ENCODE peak calls at places on chromosomes 13 and 19, in eight cellular contexts. Z is AG10803; B is left lung; R is CD8-positive, alpha-beta T cell; K is brain microvascular endothelial cell; M is HCT116; C is endodermal cell; X is foreskin fibroblast. I is an unnamed sample.

GRCh38 chr19:35171730-35172129 is 17.2 kb downstream of the FXYD5 start:
- DNase-seq in Z (no peak), B (no peak), R (no peak), K (no peak), M (no peak), C (peak), X (no peak), I (no peak)

GRCh38 chr13:31236211-31236786 is 36.5 kb downstream of the B3GLCT start:
- DNase-seq in Z (peak), B (no peak), R (no peak), K (peak), M (peak), C (no peak), X (peak), I (no peak)

GRCh38 chr13:110128546-110128945 is 178.4 kb downstream of the COL4A1 start:
- DNase-seq in Z (no peak), B (no peak), R (no peak), K (no peak), M (no peak), C (no peak), X (no peak), I (no peak)

GRCh38 chr13:25906211-25906661 is 145.6 kb downstream of the SHISA2 start:
- DNase-seq in Z (no peak), B (no peak), R (no peak), K (no peak), M (no peak), C (no peak), X (no peak), I (no peak)

GRCh38 chr13:36030670-36031331 is 100.4 kb downstream of the DCLK1 start:
- DNase-seq in Z (peak), B (no peak), R (no peak), K (peak), M (no peak), C (no peak), X (no peak), I (peak)

GRCh38 chr19:10424011-10424637 is 3.8 kb downstream of the PDE4A start:
- DNase-seq in Z (peak), B (peak), R (peak), K (peak), M (no peak), C (peak), X (peak), I (no peak)

GRCh38 chr19:7497292-7497691 is 8.5 kb upstream of the PEX11G start:
- DNase-seq in Z (no peak), B (no peak), R (no peak), K (no peak), M (no peak), C (peak), X (no peak), I (no peak)

GRCh38 chr19:19269952-19270694 is 3.0 kb downstream of the TM6SF2 start:
- DNase-seq in Z (no peak), B (peak), R (no peak), K (no peak), M (no peak), C (peak), X (no peak), I (no peak)

GRCh38 chr19:49127674-49128544 is 8.6 kb downstream of the PPFIA3 start:
- DNase-seq in Z (peak), B (peak), R (peak), K (peak), M (peak), C (peak), X (peak), I (peak)
- TF ChIP-seq CTCF in Z (no peak), B (peak), R (no peak), K (no peak), M (no peak), C (peak), X (no peak), I (no peak)

GRCh38 chr19:40687525-40688016 is 2.9 kb downstream of the NUMBL start:
- DNase-seq in Z (peak), B (peak), R (no peak), K (peak), M (no peak), C (no peak), X (peak), I (no peak)
- H3K4me3 ChIP-seq in Z (peak), B (no peak), R (no peak), K (no peak), M (no peak), C (no peak), X (peak), I (no peak)

GRCh38 chr13:113275387-113275786 is 21.7 kb upstream of the LAMP1 start:
- DNase-seq in Z (peak), B (no peak), R (peak), K (peak), M (peak), C (peak), X (peak), I (peak)
- TF ChIP-seq CTCF in Z (peak), B (peak), R (peak), K (peak), M (peak), C (peak), X (peak), I (peak)

GRCh38 chr13:27704681-27705080 is 83.0 kb downstream of the POLR1D start:
- DNase-seq in Z (no peak), B (no peak), R (no peak), K (no peak), M (no peak), C (no peak), X (no peak), I (no peak)
- H3K4me3 ChIP-seq in Z (no peak), B (no peak), R (no peak), K (no peak), M (no peak), C (no peak), X (no peak), I (no peak)

GRCh38 chr13:60326273-60326672 is 70.7 kb upstream of the TDRD3 start:
- DNase-seq in Z (no peak), B (no peak), R (no peak), K (no peak), M (no peak), C (no peak), X (no peak), I (no peak)
- TF ChIP-seq CTCF in Z (no peak), B (no peak), R (no peak), K (no peak), M (peak), C (peak), X (no peak), I (no peak)

DNA sequence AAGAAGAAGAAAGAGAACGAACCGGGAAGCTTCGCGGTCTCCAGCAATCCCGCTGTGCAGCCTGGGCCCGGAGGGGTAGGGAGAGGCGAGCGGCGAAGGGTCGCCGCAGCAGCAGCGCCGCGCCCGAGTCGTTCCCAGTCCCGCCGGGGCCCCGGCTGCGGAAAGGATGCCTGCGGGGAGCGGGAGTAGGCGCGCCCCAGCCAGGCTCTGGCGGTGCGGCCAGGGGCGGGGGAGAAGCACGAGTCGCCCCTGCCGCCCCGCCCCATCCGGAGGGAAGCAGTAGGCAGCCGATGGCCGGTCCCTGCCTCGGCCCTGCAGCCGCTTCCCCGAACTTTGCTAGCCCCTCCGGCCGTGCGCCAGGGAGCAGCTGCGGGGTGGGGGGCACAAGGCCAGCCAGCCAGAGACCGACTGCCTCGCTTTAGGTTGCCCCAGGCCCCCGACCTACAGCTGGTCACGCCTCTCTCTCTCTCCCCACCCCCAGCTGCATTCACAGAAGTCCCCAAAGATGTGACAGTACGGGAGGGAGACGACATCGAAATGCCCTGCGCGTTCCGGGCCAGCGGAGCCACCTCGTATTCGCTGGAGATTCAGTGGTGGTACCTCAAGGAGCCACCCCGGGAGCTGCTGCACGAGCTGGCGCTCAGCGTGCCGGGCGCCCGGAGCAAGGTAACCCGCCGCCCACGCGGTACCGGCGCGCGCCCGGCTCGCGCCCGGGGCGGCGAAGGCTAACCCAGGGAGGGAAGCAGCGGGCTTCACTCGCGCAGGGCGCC is 1.1 kb downstream of the VSTM2B start:
- DNase-seq in Z (no peak), B (no peak), R (no peak), K (no peak), M (no peak), C (peak), X (no peak), I (no peak)
- H3K4me3 ChIP-seq in Z (no peak), B (no peak), R (peak), K (no peak), M (no peak), C (peak), X (no peak), I (no peak)

DNA sequence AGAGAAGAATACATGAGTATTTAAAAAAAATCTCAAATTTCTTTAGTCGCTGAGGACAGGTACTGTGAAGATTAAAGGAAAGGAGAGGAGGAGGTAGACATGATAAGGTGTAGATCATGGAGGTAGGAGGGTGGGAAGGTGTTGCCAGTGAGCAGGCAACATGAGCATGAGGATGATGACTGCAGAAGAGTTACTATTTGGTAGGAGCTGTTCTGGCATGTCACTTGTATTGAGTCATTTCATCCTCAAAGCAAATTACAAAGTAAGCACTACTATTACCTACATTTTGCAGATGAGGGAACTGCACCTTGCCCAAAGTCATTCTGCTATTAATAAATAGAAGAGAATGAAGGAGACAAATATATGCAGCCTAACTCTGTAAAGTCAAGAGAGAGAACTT is 435.8 kb upstream of the KLF12 start:
- DNase-seq in Z (no peak), B (no peak), R (no peak), K (no peak), M (no peak), C (no peak), X (no peak), I (no peak)
- TF ChIP-seq CTCF in Z (no peak), B (no peak), R (no peak), K (no peak), M (no peak), C (no peak), X (no peak), I (no peak)

GRCh38 chr19:55153652-55154264 is 3.8 kb downstream of the TNNI3 start:
- DNase-seq in Z (no peak), B (peak), R (no peak), K (no peak), M (no peak), C (no peak), X (no peak), I (no peak)

GRCh38 chr19:55158423-55158822 is 891 bp upstream of the TNNI3 start:
- DNase-seq in Z (no peak), B (no peak), R (no peak), K (no peak), M (no peak), C (no peak), X (no peak), I (no peak)

GRCh38 chr19:55158848-55159793 is 1.6 kb upstream of the TNNI3 start:
- DNase-seq in Z (no peak), B (peak), R (no peak), K (peak), M (no peak), C (peak), X (no peak), I (no peak)

GRCh38 chr19:55157064-55157908 is at the start of gene TNNI3:
- DNase-seq in Z (no peak), B (peak), R (no peak), K (no peak), M (no peak), C (no peak), X (no peak), I (no peak)

GRCh38 chr19:55156202-55157063 is 1.1 kb downstream of the TNNI3 start:
- DNase-seq in Z (no peak), B (peak), R (peak), K (peak), M (peak), C (peak), X (peak), I (no peak)
- H3K4me3 ChIP-seq in Z (no peak), B (no peak), R (no peak), K (no peak), M (peak), C (peak), X (no peak), I (peak)

I was measured in retinal pigment epithelial cell.